ENCODE peak calls at places on chromosome 13, in nine cellular contexts. One of them, this sample, is unnamed.

GRCh38 chr13:30395192-30396158 is 26.8 kb upstream of the UBE2L5 start:
- DNase-seq in CD14-positive monocyte: peak
- DNase-seq in BJ: peak
- DNase-seq in head of caudate nucleus: peak
- DNase-seq in neuronal stem cell: peak
- DNase-seq in memory B cell: peak
- DNase-seq in iris pigment epithelial cell: peak
- DNase-seq in tibial artery: peak
- DNase-seq in ACHN: peak
- DNase-seq in this sample: peak

GRCh38 chr13:25375727-25376358 is 4.1 kb downstream of the ATP8A2 start:
- DNase-seq in memory B cell: peak
- DNase-seq in CD14-positive monocyte: no peak
- DNase-seq in neuronal stem cell: peak
- DNase-seq in BJ: no peak
- DNase-seq in tibial artery: no peak
- DNase-seq in ACHN: peak
- DNase-seq in head of caudate nucleus: no peak
- DNase-seq in iris pigment epithelial cell: peak
- DNase-seq in this sample: peak

GRCh38 chr13:95552539-95553270 is at the start of gene CLDN10:
- DNase-seq in head of caudate nucleus: no peak
- DNase-seq in neuronal stem cell: peak
- DNase-seq in memory B cell: no peak
- DNase-seq in ACHN: no peak
- DNase-seq in CD14-positive monocyte: peak
- DNase-seq in BJ: no peak
- DNase-seq in tibial artery: no peak
- DNase-seq in iris pigment epithelial cell: no peak
- DNase-seq in this sample: no peak

GRCh38 chr13:92769064-92769463 is 457.5 kb upstream of the GPC6 start:
- DNase-seq in memory B cell: no peak
- DNase-seq in iris pigment epithelial cell: peak
- DNase-seq in tibial artery: no peak
- DNase-seq in head of caudate nucleus: no peak
- DNase-seq in ACHN: no peak
- DNase-seq in CD14-positive monocyte: no peak
- DNase-seq in neuronal stem cell: no peak
- DNase-seq in BJ: no peak
- DNase-seq in this sample: no peak

GRCh38 chr13:112898786-112899617 is 70.0 kb upstream of the MCF2L start:
- DNase-seq in iris pigment epithelial cell: no peak
- DNase-seq in tibial artery: no peak
- DNase-seq in CD14-positive monocyte: no peak
- DNase-seq in memory B cell: no peak
- DNase-seq in BJ: no peak
- DNase-seq in neuronal stem cell: no peak
- DNase-seq in ACHN: no peak
- DNase-seq in head of caudate nucleus: no peak
- DNase-seq in this sample: no peak

GRCh38 chr13:30830638-30830965 is 75.5 kb upstream of the MEDAG start:
- DNase-seq in iris pigment epithelial cell: no peak
- DNase-seq in ACHN: no peak
- DNase-seq in memory B cell: no peak
- DNase-seq in head of caudate nucleus: no peak
- DNase-seq in CD14-positive monocyte: peak
- DNase-seq in tibial artery: no peak
- DNase-seq in neuronal stem cell: no peak
- DNase-seq in BJ: no peak
- DNase-seq in this sample: peak

GRCh38 chr13:42027286-42027685 is 21.2 kb upstream of the DGKH start:
- DNase-seq in iris pigment epithelial cell: no peak
- DNase-seq in ACHN: no peak
- DNase-seq in tibial artery: no peak
- DNase-seq in neuronal stem cell: no peak
- DNase-seq in BJ: no peak
- DNase-seq in head of caudate nucleus: no peak
- DNase-seq in CD14-positive monocyte: no peak
- DNase-seq in memory B cell: no peak
- DNase-seq in this sample: no peak

GRCh38 chr13:112325941-112326645 is 50.1 kb upstream of the SPACA7 start:
- DNase-seq in iris pigment epithelial cell: no peak
- DNase-seq in BJ: no peak
- DNase-seq in memory B cell: no peak
- DNase-seq in neuronal stem cell: no peak
- DNase-seq in head of caudate nucleus: peak
- DNase-seq in tibial artery: no peak
- DNase-seq in CD14-positive monocyte: no peak
- DNase-seq in ACHN: no peak
- DNase-seq in this sample: peak

GRCh38 chr13:76965759-76966421 is 17.6 kb downstream of the ACOD1 start:
- DNase-seq in iris pigment epithelial cell: peak
- DNase-seq in CD14-positive monocyte: no peak
- DNase-seq in ACHN: no peak
- DNase-seq in head of caudate nucleus: peak
- DNase-seq in tibial artery: peak
- DNase-seq in memory B cell: no peak
- DNase-seq in neuronal stem cell: no peak
- DNase-seq in BJ: peak
- DNase-seq in this sample: peak

GRCh38 chr13:109547942-109548860 is 238.2 kb downstream of the IRS2 start:
- DNase-seq in BJ: no peak
- DNase-seq in ACHN: no peak
- DNase-seq in memory B cell: no peak
- DNase-seq in neuronal stem cell: no peak
- DNase-seq in head of caudate nucleus: no peak
- DNase-seq in tibial artery: no peak
- DNase-seq in CD14-positive monocyte: no peak
- DNase-seq in iris pigment epithelial cell: no peak
- DNase-seq in this sample: no peak